ENCODE peak calls at places on chromosomes 2 and 18, in seven cellular contexts. T is stimulated activated CD4-positive, alpha-beta T cell treated with anti-CD3 and anti-CD28 coated beads, Interleukin-1b, Interleukin-23, amount 100 ng/mL, for 24 hours; N is astrocyte of the spinal cord; U is KBM-7; G is AG09309; C is activated naive CD8-positive, alpha-beta T cell treated with anti-CD3 and anti-CD28 coated beads for 36 hours; R is NCI-H1694. O is an unnamed sample.

GRCh38 chr2:20348542-20348941 is 2.1 kb downstream of the PUM2 start:
- DNase-seq in T (no peak), N (no peak), U (peak), G (no peak), C (no peak), R (no peak), O (no peak)

GRCh38 chr2:46351388-46352141 is 54.4 kb downstream of the EPAS1 start:
- DNase-seq in T (peak), N (no peak), U (no peak), G (no peak), C (peak), R (no peak), O (no peak)

GRCh38 chr2:230326453-230327417 is at the start of gene SP140L:
- DNase-seq in T (peak), N (peak), U (peak), G (peak), C (peak), R (no peak), O (peak)

GRCh38 chr2:122988395-122989221 is 1036.5 kb upstream of the CNTNAP5 start:
- DNase-seq in T (no peak), N (no peak), U (no peak), G (no peak), C (no peak), R (no peak), O (no peak)

GRCh38 chr2:30611572-30611971 is 164.5 kb downstream of the LCLAT1 start:
- DNase-seq in T (no peak), N (no peak), U (no peak), G (peak), C (no peak), R (no peak), O (no peak)

GRCh38 chr2:154740360-154740759 is 41.9 kb downstream of the KCNJ3 start:
- DNase-seq in T (no peak), N (no peak), U (no peak), G (no peak), C (no peak), R (peak), O (no peak)

GRCh38 chr2:167929461-167929860 is 317.9 kb downstream of the STK39 start:
- DNase-seq in T (no peak), N (no peak), U (no peak), G (no peak), C (no peak), R (no peak), O (no peak)

GRCh38 chr18:68072744-68073143 is 556.2 kb upstream of the DSEL start:
- DNase-seq in T (no peak), N (no peak), U (no peak), G (no peak), C (no peak), R (no peak), O (no peak)

GRCh38 chr2:65316072-65316471 is 88.4 kb downstream of the ACTR2 start:
- DNase-seq in T (no peak), N (peak), U (no peak), G (no peak), C (no peak), R (no peak), O (no peak)

GRCh38 chr18:58579561-58580047 is 49.3 kb downstream of the ALPK2 start:
- DNase-seq in T (no peak), N (peak), U (no peak), G (peak), C (no peak), R (no peak), O (no peak)

GRCh38 chr18:48952287-48953095 is 1.7 kb upstream of the SMAD7 start:
- DNase-seq in T (no peak), N (peak), U (no peak), G (no peak), C (peak), R (no peak), O (no peak)

GRCh38 chr2:111667001-111667400 is 217.0 kb downstream of the ANAPC1 start:
- DNase-seq in T (no peak), N (no peak), U (no peak), G (no peak), C (no peak), R (no peak), O (no peak)

GRCh38 chr2:239566995-239567580 is 166.3 kb upstream of the HDAC4 start:
- DNase-seq in T (no peak), N (no peak), U (no peak), G (no peak), C (no peak), R (no peak), O (no peak)

GRCh38 chr2:70440621-70441020 is 113.0 kb downstream of the TGFA start:
- DNase-seq in T (no peak), N (no peak), U (peak), G (no peak), C (peak), R (no peak), O (no peak)

GRCh38 chr18:46574740-46575108 is 82.3 kb downstream of the LOXHD1 start:
- DNase-seq in T (no peak), N (no peak), U (no peak), G (no peak), C (no peak), R (no peak), O (no peak)

GRCh38 chr18:14747513-14748474 is at the start of gene ANKRD30B:
- DNase-seq in T (no peak), N (no peak), U (no peak), G (no peak), C (peak), R (no peak), O (no peak)

GRCh38 chr2:236472711-236473495 is 96.7 kb upstream of the ACKR3 start:
- DNase-seq in T (no peak), N (no peak), U (no peak), G (no peak), C (no peak), R (no peak), O (no peak)

GRCh38 chr18:45997689-45998088 is 30.6 kb upstream of the EPG5 start:
- DNase-seq in T (no peak), N (no peak), U (no peak), G (no peak), C (peak), R (no peak), O (no peak)

GRCh38 chr2:202780514-202781021 is 91.0 kb downstream of the ICA1L start:
- DNase-seq in T (no peak), N (peak), U (no peak), G (no peak), C (peak), R (no peak), O (peak)